ENCODE peak calls at places on chromosome X, in nine cellular contexts. Q, J, D, X, F, O, Z, L and C are unnamed samples.

GRCh38 chrX:77640702-77641101 is 145.3 kb downstream of the ATRX start:
- DNase-seq in Q (no peak), J (peak), D (no peak), X (no peak), F (no peak), O (no peak), Z (no peak), L (no peak), C (no peak)

GRCh38 chrX:20591246-20591645 is 324.5 kb upstream of the RPS6KA3 start:
- DNase-seq in Q (no peak), J (no peak), D (no peak), X (no peak), F (no peak), O (no peak), Z (no peak), L (no peak), C (no peak)

GRCh38 chrX:103629295-103630170 is 758 bp downstream of the TCEAL1 start:
- DNase-seq in Q (peak), J (no peak), D (peak), X (peak), F (peak), O (peak), Z (no peak), L (peak), C (peak)

GRCh38 chrX:152600853-152601635 is 36.7 kb upstream of the GABRQ start:
- DNase-seq in Q (no peak), J (no peak), D (peak), X (peak), F (no peak), O (no peak), Z (no peak), L (no peak), C (peak)

GRCh38 chrX:149470960-149471359 is 34.1 kb downstream of the IDS start:
- DNase-seq in Q (peak), J (no peak), D (peak), X (peak), F (peak), O (no peak), Z (peak), L (peak), C (peak)

GRCh38 chrX:106901341-106901740 is 1.8 kb downstream of the RIPPLY1 start:
- DNase-seq in Q (no peak), J (no peak), D (no peak), X (no peak), F (no peak), O (no peak), Z (no peak), L (no peak), C (no peak)

GRCh38 chrX:149871940-149872339 is 9.0 kb upstream of the MAGEA8 start:
- DNase-seq in Q (peak), J (peak), D (peak), X (no peak), F (peak), O (no peak), Z (peak), L (peak), C (peak)

GRCh38 chrX:46279925-46280313 is 265.3 kb downstream of the ZNF674 start:
- DNase-seq in Q (no peak), J (no peak), D (no peak), X (no peak), F (no peak), O (no peak), Z (no peak), L (no peak), C (no peak)

GRCh38 chrX:78139160-78140123 is at the start of gene TAF9B:
- DNase-seq in Q (peak), J (peak), D (peak), X (peak), F (peak), O (peak), Z (peak), L (peak), C (peak)

GRCh38 chrX:136162827-136163427 is 15.6 kb downstream of the FHL1 start:
- DNase-seq in Q (no peak), J (no peak), D (peak), X (peak), F (peak), O (peak), Z (no peak), L (peak), C (peak)

GRCh38 chrX:132631579-132632232 is 142.9 kb upstream of the MBNL3 start:
- DNase-seq in Q (no peak), J (no peak), D (peak), X (no peak), F (peak), O (no peak), Z (no peak), L (peak), C (no peak)

GRCh38 chrX:25524150-25524549 is 508.4 kb upstream of the ARX start:
- DNase-seq in Q (no peak), J (no peak), D (no peak), X (no peak), F (peak), O (no peak), Z (no peak), L (peak), C (no peak)

GRCh38 chrX:34884693-34885277 is 57.8 kb upstream of the FAM47B start:
- DNase-seq in Q (no peak), J (no peak), D (no peak), X (no peak), F (no peak), O (no peak), Z (no peak), L (peak), C (no peak)

GRCh38 chrX:47097018-47097417 is 18.8 kb downstream of the RGN start:
- DNase-seq in Q (no peak), J (no peak), D (no peak), X (no peak), F (no peak), O (no peak), Z (no peak), L (no peak), C (peak)

GRCh38 chrX:107205770-107206696 is at the start of the genes DNAAF6 and NUP62CL:
- DNase-seq in Q (peak), J (peak), D (peak), X (peak), F (peak), O (no peak), Z (peak), L (peak), C (peak)

GRCh38 chrX:20606831-20607230 is 340.1 kb upstream of the RPS6KA3 start:
- DNase-seq in Q (no peak), J (no peak), D (no peak), X (no peak), F (no peak), O (no peak), Z (no peak), L (no peak), C (no peak)

GRCh38 chrX:8743126-8743732 is 11.3 kb upstream of the ANOS1 start:
- DNase-seq in Q (no peak), J (no peak), D (peak), X (peak), F (peak), O (no peak), Z (peak), L (peak), C (peak)

GRCh38 chrX:21225643-21226042 is 148.6 kb upstream of the CNKSR2 start:
- DNase-seq in Q (no peak), J (no peak), D (no peak), X (no peak), F (no peak), O (no peak), Z (no peak), L (no peak), C (no peak)